ENCODE peak calls at places on chromosomes 5 and 9, in six cellular contexts. D is spleen, E is IMR-90, M is left lung, P is iPS-NIHi11, U is NCI-H510A. J is an unnamed sample.
A peak's percentile ranks its signal among the peaks of the same experiment; 100 is the strongest.

GRCh38 chr5:103057208-103058130 is 62.5 kb downstream of the GIN1 start:
- DNase-seq in U (no peak), D (no peak), P (no peak), M (no peak), E (peak; percentile 57), J (no peak)

GRCh38 chr9:88023001-88023400 is 48.7 kb upstream of the CDK20 start:
- DNase-seq in U (no peak), E (no peak), P (no peak), M (no peak), D (no peak), J (no peak)

GRCh38 chr9:23526806-23527205 is 299.2 kb downstream of the ELAVL2 start:
- DNase-seq in U (no peak), P (no peak), M (no peak), E (no peak), D (no peak), J (no peak)

GRCh38 chr5:149543361-149544198 is 7.7 kb downstream of the CSNK1A1 start:
- DNase-seq in D (no peak), U (no peak), E (no peak), M (no peak), P (no peak), J (no peak)

GRCh38 chr9:38244971-38245370 is 147.5 kb upstream of the ALDH1B1 start:
- DNase-seq in D (no peak), P (no peak), M (no peak), E (no peak), U (no peak), J (no peak)

GRCh38 chr5:58482536-58482935 is 8.7 kb upstream of the GAPT start:
- DNase-seq in P (no peak), U (no peak), E (no peak), M (no peak), D (no peak), J (no peak)

GRCh38 chr9:98856982-98857381 is 49.5 kb downstream of the GALNT12 start:
- DNase-seq in D (no peak), P (no peak), M (no peak), U (no peak), E (no peak), J (no peak)

GRCh38 chr5:135353952-135354721 is 44.9 kb downstream of the MACROH2A1 start:
- DNase-seq in U (no peak), E (peak; percentile 96), P (no peak), D (peak; percentile 54), M (no peak), J (no peak)

GRCh38 chr9:130139251-130139650 is 33.0 kb upstream of the NCS1 start:
- DNase-seq in P (no peak), M (no peak), E (no peak), U (no peak), D (no peak), J (no peak)

GRCh38 chr5:5800801-5801761 is 378.6 kb downstream of the ICE1 start:
- DNase-seq in P (no peak), U (no peak), M (no peak), D (no peak), E (no peak), J (no peak)

GRCh38 chr9:121881920-121882500 is 211.1 kb downstream of the TTLL11 start:
- DNase-seq in D (no peak), P (no peak), M (no peak), E (no peak), U (peak; percentile 69), J (no peak)

GRCh38 chr5:119362714-119363113 is 6.9 kb downstream of the TNFAIP8 start:
- DNase-seq in U (no peak), E (no peak), D (no peak), M (no peak), P (no peak), J (no peak)

GRCh38 chr5:42848545-42848944 is 36.9 kb upstream of the SELENOP start:
- DNase-seq in M (no peak), E (no peak), U (no peak), P (no peak), D (no peak), J (no peak)

GRCh38 chr5:132677191-132677590 is 3.4 kb downstream of the IL4 start:
- DNase-seq in E (peak; percentile 91), P (peak; percentile 81), U (no peak), D (peak; percentile 75), M (peak; percentile 85), J (no peak)

J was measured in tibial nerve.